ENCODE peak calls at places on chromosomes 1 and 21, in five cellular contexts. One of them, this sample, is unnamed.

GRCh38 chr1:237568955-237569354 is 321.8 kb downstream of the ZP4 start:
- DNase-seq in stomach: no peak
- DNase-seq in mammary epithelial cell: no peak
- DNase-seq in suprapubic skin: no peak
- DNase-seq in cardiac muscle cell: no peak
- DNase-seq in this sample: no peak

GRCh38 chr1:181128592-181129497 is 40.3 kb downstream of the IER5 start:
- DNase-seq in suprapubic skin: no peak
- DNase-seq in stomach: no peak
- DNase-seq in mammary epithelial cell: no peak
- DNase-seq in cardiac muscle cell: no peak
- DNase-seq in this sample: no peak

GRCh38 chr1:20670936-20671335 is 9.8 kb upstream of the DDOST start:
- DNase-seq in cardiac muscle cell: no peak
- DNase-seq in stomach: no peak
- DNase-seq in suprapubic skin: no peak
- DNase-seq in mammary epithelial cell: no peak
- DNase-seq in this sample: no peak

GRCh38 chr1:109399326-109399957 is 1.7 kb upstream of the SORT1 start:
- DNase-seq in suprapubic skin: no peak
- DNase-seq in cardiac muscle cell: peak
- DNase-seq in mammary epithelial cell: peak
- DNase-seq in stomach: no peak
- DNase-seq in this sample: no peak

GRCh38 chr21:21290751-21291150 is 292.5 kb downstream of the NCAM2 start:
- DNase-seq in stomach: no peak
- DNase-seq in mammary epithelial cell: no peak
- DNase-seq in cardiac muscle cell: no peak
- DNase-seq in suprapubic skin: no peak
- DNase-seq in this sample: no peak

GRCh38 chr1:179825798-179826460 is 51.7 kb downstream of the TOR1AIP2 start:
- DNase-seq in cardiac muscle cell: no peak
- DNase-seq in suprapubic skin: no peak
- DNase-seq in mammary epithelial cell: no peak
- DNase-seq in stomach: no peak
- DNase-seq in this sample: no peak

GRCh38 chr1:181111559-181111958 is 23.1 kb downstream of the IER5 start:
- DNase-seq in cardiac muscle cell: no peak
- DNase-seq in stomach: no peak
- DNase-seq in mammary epithelial cell: peak
- DNase-seq in suprapubic skin: no peak
- DNase-seq in this sample: no peak

GRCh38 chr1:198600906-198601305 is 37.9 kb upstream of the PTPRC start:
- DNase-seq in mammary epithelial cell: no peak
- DNase-seq in suprapubic skin: no peak
- DNase-seq in cardiac muscle cell: no peak
- DNase-seq in stomach: no peak
- DNase-seq in this sample: no peak

GRCh38 chr1:111967886-111968285 is 21.6 kb downstream of the KCND3 start:
- DNase-seq in cardiac muscle cell: no peak
- DNase-seq in suprapubic skin: no peak
- DNase-seq in mammary epithelial cell: no peak
- DNase-seq in stomach: no peak
- DNase-seq in this sample: no peak

GRCh38 chr1:94072840-94073516 is 48.0 kb downstream of the ABCA4 start:
- DNase-seq in suprapubic skin: no peak
- DNase-seq in mammary epithelial cell: no peak
- DNase-seq in cardiac muscle cell: no peak
- DNase-seq in stomach: no peak
- DNase-seq in this sample: no peak

GRCh38 chr1:5858844-5859407 is 133.3 kb downstream of the NPHP4 start:
- DNase-seq in mammary epithelial cell: no peak
- DNase-seq in stomach: no peak
- DNase-seq in suprapubic skin: no peak
- DNase-seq in cardiac muscle cell: no peak
- DNase-seq in this sample: no peak

GRCh38 chr1:209513226-209513625 is 70.3 kb upstream of the CAMK1G start:
- DNase-seq in stomach: no peak
- DNase-seq in suprapubic skin: no peak
- DNase-seq in cardiac muscle cell: peak
- DNase-seq in mammary epithelial cell: peak
- DNase-seq in this sample: no peak

GRCh38 chr1:22418352-22418751 is 33.3 kb upstream of the ZBTB40 start:
- DNase-seq in mammary epithelial cell: no peak
- DNase-seq in stomach: no peak
- DNase-seq in suprapubic skin: no peak
- DNase-seq in cardiac muscle cell: no peak
- DNase-seq in this sample: no peak

GRCh38 chr1:205049479-205049878 is 6.5 kb downstream of the CNTN2 start:
- DNase-seq in cardiac muscle cell: no peak
- DNase-seq in suprapubic skin: no peak
- DNase-seq in mammary epithelial cell: no peak
- DNase-seq in stomach: no peak
- DNase-seq in this sample: no peak

GRCh38 chr1:20187103-20187812 is 940 bp upstream of the PLA2G2C start:
- DNase-seq in suprapubic skin: peak
- DNase-seq in stomach: peak
- DNase-seq in mammary epithelial cell: no peak
- DNase-seq in cardiac muscle cell: no peak
- DNase-seq in this sample: no peak

GRCh38 chr1:33634806-33635205 is 162.4 kb downstream of the ZSCAN20 start:
- DNase-seq in stomach: peak
- DNase-seq in suprapubic skin: no peak
- DNase-seq in mammary epithelial cell: no peak
- DNase-seq in cardiac muscle cell: peak
- DNase-seq in this sample: no peak

GRCh38 chr1:185835191-185835590 is 101.0 kb downstream of the HMCN1 start:
- DNase-seq in stomach: no peak
- DNase-seq in mammary epithelial cell: no peak
- DNase-seq in suprapubic skin: no peak
- DNase-seq in cardiac muscle cell: no peak
- DNase-seq in this sample: no peak

GRCh38 chr21:45580576-45581321 is 38.5 kb upstream of the SLC19A1 start:
- DNase-seq in cardiac muscle cell: no peak
- DNase-seq in suprapubic skin: peak
- DNase-seq in stomach: peak
- DNase-seq in mammary epithelial cell: no peak
- DNase-seq in this sample: no peak

GRCh38 chr1:61839702-61840101 is 97.4 kb downstream of the PATJ start:
- DNase-seq in suprapubic skin: no peak
- DNase-seq in cardiac muscle cell: peak
- DNase-seq in stomach: no peak
- DNase-seq in mammary epithelial cell: peak
- DNase-seq in this sample: no peak

GRCh38 chr1:118578276-118578675 is 393.2 kb upstream of the SPAG17 start:
- DNase-seq in stomach: no peak
- DNase-seq in cardiac muscle cell: no peak
- DNase-seq in suprapubic skin: no peak
- DNase-seq in mammary epithelial cell: no peak
- DNase-seq in this sample: no peak

GRCh38 chr1:200082329-200082728 is 54.8 kb downstream of the NR5A2 start:
- DNase-seq in suprapubic skin: no peak
- DNase-seq in mammary epithelial cell: no peak
- DNase-seq in stomach: no peak
- DNase-seq in cardiac muscle cell: no peak
- DNase-seq in this sample: no peak

GRCh38 chr1:200081982-200082272 is 54.4 kb downstream of the NR5A2 start:
- DNase-seq in stomach: no peak
- DNase-seq in mammary epithelial cell: no peak
- DNase-seq in cardiac muscle cell: no peak
- DNase-seq in suprapubic skin: no peak
- DNase-seq in this sample: no peak

GRCh38 chr1:200079576-200079975 is 52.1 kb downstream of the NR5A2 start:
- DNase-seq in mammary epithelial cell: no peak
- DNase-seq in cardiac muscle cell: no peak
- DNase-seq in suprapubic skin: no peak
- DNase-seq in stomach: no peak
- DNase-seq in this sample: no peak

GRCh38 chr1:200075938-200076546 is 48.5 kb downstream of the NR5A2 start:
- DNase-seq in mammary epithelial cell: peak
- DNase-seq in stomach: no peak
- DNase-seq in cardiac muscle cell: peak
- DNase-seq in suprapubic skin: no peak
- DNase-seq in this sample: peak

GRCh38 chr1:200081151-200081981 is 53.9 kb downstream of the NR5A2 start:
- DNase-seq in suprapubic skin: no peak
- DNase-seq in cardiac muscle cell: no peak
- DNase-seq in stomach: no peak
- DNase-seq in mammary epithelial cell: no peak
- DNase-seq in this sample: no peak
- H3K27ac ChIP-seq in suprapubic skin: no peak
- H3K27ac ChIP-seq in cardiac muscle cell: no peak
- H3K27ac ChIP-seq in stomach: no peak
- H3K27ac ChIP-seq in mammary epithelial cell: no peak
- H3K27ac ChIP-seq in this sample: no peak

DNA sequence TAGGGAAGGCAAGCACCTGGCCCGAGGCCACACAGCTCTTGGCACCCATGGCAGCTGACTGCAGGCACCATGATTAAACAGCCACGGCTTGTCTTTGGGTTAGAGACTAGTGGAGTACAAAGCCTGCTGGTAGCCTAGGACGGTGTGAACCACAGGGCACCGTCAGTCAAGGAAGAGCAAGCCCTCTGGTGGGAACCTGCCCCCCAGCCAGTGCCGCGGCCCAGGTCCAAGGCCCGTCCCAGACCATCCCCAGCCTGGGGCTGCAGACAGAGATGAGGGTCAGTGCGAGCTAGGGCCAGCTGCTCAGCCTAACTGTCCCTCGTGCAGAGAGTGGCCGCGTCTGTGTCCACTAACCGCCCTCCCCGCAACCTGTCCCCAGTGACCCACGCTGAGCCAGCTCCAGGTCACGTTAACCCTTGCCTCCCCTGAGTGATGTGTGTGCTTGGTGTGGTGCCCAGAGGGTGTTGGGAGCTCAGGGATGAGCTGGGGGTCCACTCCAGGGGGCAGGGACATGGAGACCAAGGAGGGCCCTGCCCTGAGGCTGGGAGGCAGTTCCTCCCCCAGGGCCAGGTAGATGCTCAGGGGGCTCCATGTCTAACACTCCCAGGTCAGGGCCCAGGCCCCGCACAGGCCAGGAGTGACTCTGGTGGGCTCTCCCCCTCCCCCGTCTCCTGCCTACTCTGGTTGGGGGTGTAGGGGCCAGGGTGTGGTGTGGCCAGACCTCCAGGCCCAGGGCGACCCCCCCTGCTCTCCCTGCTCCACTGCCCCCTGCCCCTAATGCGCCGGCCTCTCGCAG is 20.1 kb upstream of the CCDC27 start:
- DNase-seq in mammary epithelial cell: no peak
- DNase-seq in stomach: no peak
- DNase-seq in cardiac muscle cell: no peak
- DNase-seq in suprapubic skin: no peak
- DNase-seq in this sample: no peak
- H3K27ac ChIP-seq in mammary epithelial cell: no peak
- H3K27ac ChIP-seq in stomach: no peak
- H3K27ac ChIP-seq in cardiac muscle cell: no peak
- H3K27ac ChIP-seq in suprapubic skin: no peak
- H3K27ac ChIP-seq in this sample: no peak

GRCh38 chr21:16193758-16194606 is 464.2 kb downstream of the USP25 start:
- DNase-seq in stomach: peak
- DNase-seq in mammary epithelial cell: peak
- DNase-seq in suprapubic skin: peak
- DNase-seq in cardiac muscle cell: peak
- DNase-seq in this sample: no peak
- H3K27ac ChIP-seq in stomach: peak
- H3K27ac ChIP-seq in mammary epithelial cell: peak
- H3K27ac ChIP-seq in suprapubic skin: peak
- H3K27ac ChIP-seq in cardiac muscle cell: peak
- H3K27ac ChIP-seq in this sample: peak

GRCh38 chr1:168136709-168137514 is at the start of gene GPR161:
- DNase-seq in cardiac muscle cell: peak
- DNase-seq in suprapubic skin: peak
- DNase-seq in stomach: peak
- DNase-seq in mammary epithelial cell: peak
- DNase-seq in this sample: no peak

GRCh38 chr1:168138134-168138533 is 1.4 kb upstream of the GPR161 start:
- DNase-seq in cardiac muscle cell: no peak
- DNase-seq in mammary epithelial cell: peak
- DNase-seq in suprapubic skin: no peak
- DNase-seq in stomach: no peak
- DNase-seq in this sample: no peak

GRCh38 chr1:168135982-168136708 is 585 bp downstream of the GPR161 start:
- DNase-seq in suprapubic skin: no peak
- DNase-seq in stomach: no peak
- DNase-seq in mammary epithelial cell: peak
- DNase-seq in cardiac muscle cell: peak
- DNase-seq in this sample: no peak

GRCh38 chr1:168139070-168139469 is 2.3 kb upstream of the GPR161 start:
- DNase-seq in mammary epithelial cell: no peak
- DNase-seq in stomach: no peak
- DNase-seq in suprapubic skin: no peak
- DNase-seq in cardiac muscle cell: no peak
- DNase-seq in this sample: no peak

DNA sequence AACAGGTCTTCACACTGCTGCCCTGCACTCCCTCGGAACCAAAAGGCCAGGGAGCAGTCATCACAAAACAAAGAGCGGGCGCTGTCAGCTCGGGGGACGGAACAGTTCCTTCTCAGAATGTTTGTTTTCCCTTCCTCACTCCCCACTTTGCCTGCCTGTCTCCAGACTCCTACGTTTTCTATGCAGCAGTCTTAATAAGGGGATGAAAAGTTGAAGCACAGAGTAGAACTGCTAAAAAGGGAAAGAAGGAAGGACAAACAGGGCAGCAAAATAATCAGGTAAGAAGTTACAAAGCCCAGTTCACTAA is 738 bp upstream of the GPR161 start:
- DNase-seq in cardiac muscle cell: no peak
- DNase-seq in mammary epithelial cell: no peak
- DNase-seq in suprapubic skin: no peak
- DNase-seq in stomach: no peak
- DNase-seq in this sample: no peak
- H3K27ac ChIP-seq in cardiac muscle cell: peak
- H3K27ac ChIP-seq in mammary epithelial cell: no peak
- H3K27ac ChIP-seq in suprapubic skin: peak
- H3K27ac ChIP-seq in stomach: peak
- H3K27ac ChIP-seq in this sample: peak

GRCh38 chr1:95117207-95118018 is at the start of gene TLCD4:
- DNase-seq in cardiac muscle cell: peak
- DNase-seq in suprapubic skin: peak
- DNase-seq in stomach: peak
- DNase-seq in mammary epithelial cell: peak
- DNase-seq in this sample: no peak
- H3K27ac ChIP-seq in cardiac muscle cell: peak
- H3K27ac ChIP-seq in suprapubic skin: peak
- H3K27ac ChIP-seq in stomach: peak
- H3K27ac ChIP-seq in mammary epithelial cell: no peak
- H3K27ac ChIP-seq in this sample: no peak

DNA sequence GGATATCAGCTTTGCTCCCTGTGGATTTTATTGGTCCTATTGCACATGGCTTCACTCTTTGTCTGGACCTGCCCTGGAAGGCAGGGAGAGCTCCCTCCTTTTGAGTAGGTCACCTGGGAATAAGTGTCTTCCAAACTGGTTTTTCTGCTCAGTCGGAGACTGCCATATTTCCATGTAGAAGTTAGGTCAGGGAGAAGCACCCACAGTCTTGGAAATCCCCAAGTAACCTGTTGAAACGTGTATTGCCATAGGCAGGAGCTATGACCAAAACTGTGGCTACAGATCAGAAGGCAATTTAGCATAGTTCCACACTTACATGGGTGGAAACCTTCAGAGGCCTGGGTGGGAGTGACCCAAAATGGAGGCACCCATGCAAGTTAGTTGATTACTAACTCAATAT is 3.5 kb upstream of the GNG12 start:
- DNase-seq in mammary epithelial cell: peak
- DNase-seq in cardiac muscle cell: no peak
- DNase-seq in suprapubic skin: no peak
- DNase-seq in stomach: no peak
- DNase-seq in this sample: peak
- H3K27ac ChIP-seq in mammary epithelial cell: peak
- H3K27ac ChIP-seq in cardiac muscle cell: no peak
- H3K27ac ChIP-seq in suprapubic skin: peak
- H3K27ac ChIP-seq in stomach: no peak
- H3K27ac ChIP-seq in this sample: peak